ENCODE peak calls at places on chromosomes 1 and 21, in four cellular contexts. One of them, this sample, is unnamed. For H3K4me1 and H3K9me3, the result is how much of the 10 kb centered on the place peaks cover.

GRCh38 chr1:25971044-25971881 is 26.6 kb downstream of the PAFAH2 start:
- DNase-seq in neuronal stem cell: no peak
- DNase-seq in SJSA1: no peak
- DNase-seq in right cardiac atrium: no peak
- DNase-seq in this sample: no peak

GRCh38 chr1:64043976-64044375 is 159.4 kb upstream of the UBE2U start:
- DNase-seq in neuronal stem cell: no peak
- DNase-seq in SJSA1: no peak
- DNase-seq in right cardiac atrium: no peak
- DNase-seq in this sample: no peak

GRCh38 chr1:177021741-177022140 is 142.8 kb downstream of the ASTN1 start:
- DNase-seq in neuronal stem cell: no peak
- DNase-seq in SJSA1: no peak
- DNase-seq in right cardiac atrium: no peak
- DNase-seq in this sample: no peak

GRCh38 chr1:41728403-41729202 is 190.1 kb downstream of the HIVEP3 start:
- DNase-seq in neuronal stem cell: no peak
- DNase-seq in SJSA1: no peak
- DNase-seq in right cardiac atrium: no peak
- DNase-seq in this sample: peak

GRCh38 chr1:179709841-179710329 is 33.2 kb upstream of the FAM163A start:
- DNase-seq in neuronal stem cell: no peak
- DNase-seq in SJSA1: no peak
- DNase-seq in right cardiac atrium: no peak
- DNase-seq in this sample: no peak

GRCh38 chr1:2230781-2231666 is 2.9 kb downstream of the SKI start:
- DNase-seq in neuronal stem cell: no peak
- DNase-seq in SJSA1: no peak
- DNase-seq in right cardiac atrium: peak
- DNase-seq in this sample: peak

GRCh38 chr1:222910699-222911098 is 95.9 kb downstream of the DISP1 start:
- DNase-seq in neuronal stem cell: no peak
- DNase-seq in SJSA1: no peak
- DNase-seq in right cardiac atrium: no peak
- DNase-seq in this sample: no peak

GRCh38 chr1:157955860-157956259 is 37.6 kb upstream of the KIRREL1 start:
- DNase-seq in neuronal stem cell: no peak
- DNase-seq in SJSA1: no peak
- DNase-seq in right cardiac atrium: no peak
- DNase-seq in this sample: no peak

GRCh38 chr1:17603091-17603841 is 63.8 kb downstream of the ARHGEF10L start:
- DNase-seq in neuronal stem cell: no peak
- DNase-seq in SJSA1: no peak
- DNase-seq in right cardiac atrium: peak
- DNase-seq in this sample: no peak

GRCh38 chr1:203196371-203196770 is 9.9 kb upstream of the CHI3L1 start:
- DNase-seq in neuronal stem cell: no peak
- DNase-seq in SJSA1: no peak
- DNase-seq in right cardiac atrium: no peak
- DNase-seq in this sample: no peak

GRCh38 chr1:18597159-18598042 is 33.2 kb upstream of the PAX7 start:
- DNase-seq in neuronal stem cell: peak
- DNase-seq in SJSA1: peak
- DNase-seq in right cardiac atrium: peak
- DNase-seq in this sample: peak

GRCh38 chr1:12572506-12572905 is 45.5 kb downstream of the DHRS3 start:
- DNase-seq in neuronal stem cell: no peak
- DNase-seq in SJSA1: no peak
- DNase-seq in right cardiac atrium: no peak
- DNase-seq in this sample: no peak

GRCh38 chr1:210381934-210382333 is 53.2 kb downstream of the HHAT start:
- DNase-seq in neuronal stem cell: no peak
- DNase-seq in SJSA1: no peak
- DNase-seq in right cardiac atrium: no peak
- DNase-seq in this sample: no peak

GRCh38 chr1:60765204-60765603 is 317.2 kb upstream of the NFIA start:
- DNase-seq in neuronal stem cell: no peak
- DNase-seq in SJSA1: no peak
- DNase-seq in right cardiac atrium: no peak
- DNase-seq in this sample: no peak

GRCh38 chr1:170010443-170010842 is 64.1 kb downstream of the KIFAP3 start:
- DNase-seq in neuronal stem cell: peak
- DNase-seq in SJSA1: no peak
- DNase-seq in right cardiac atrium: no peak
- DNase-seq in this sample: no peak

GRCh38 chr1:108327534-108328462 is 83.9 kb upstream of the NBPF4 start:
- DNase-seq in neuronal stem cell: no peak
- DNase-seq in SJSA1: no peak
- DNase-seq in right cardiac atrium: no peak
- DNase-seq in this sample: no peak

GRCh38 chr1:170513138-170513537 is 18.8 kb upstream of the GORAB start:
- DNase-seq in neuronal stem cell: no peak
- DNase-seq in SJSA1: no peak
- DNase-seq in right cardiac atrium: no peak
- DNase-seq in this sample: no peak

GRCh38 chr1:84632975-84633427 is 57.3 kb downstream of the SSX2IP start:
- DNase-seq in neuronal stem cell: no peak
- DNase-seq in SJSA1: no peak
- DNase-seq in right cardiac atrium: no peak
- DNase-seq in this sample: no peak

GRCh38 chr1:22539510-22540118 is 23.7 kb upstream of the EPHA8 start:
- DNase-seq in neuronal stem cell: no peak
- DNase-seq in SJSA1: no peak
- DNase-seq in right cardiac atrium: no peak
- DNase-seq in this sample: no peak

GRCh38 chr1:43379476-43379875 is 10.1 kb downstream of the MED8 start:
- DNase-seq in neuronal stem cell: no peak
- DNase-seq in SJSA1: no peak
- DNase-seq in right cardiac atrium: no peak
- DNase-seq in this sample: no peak

GRCh38 chr1:179314928-179315327 is 21.3 kb downstream of the SOAT1 start:
- DNase-seq in neuronal stem cell: no peak
- DNase-seq in SJSA1: no peak
- DNase-seq in right cardiac atrium: no peak
- DNase-seq in this sample: no peak

GRCh38 chr1:113615425-113615824 is 143.9 kb downstream of the PHTF1 start:
- DNase-seq in neuronal stem cell: no peak
- DNase-seq in SJSA1: no peak
- DNase-seq in right cardiac atrium: no peak
- DNase-seq in this sample: no peak

GRCh38 chr1:2216767-2217058 is 11.4 kb upstream of the SKI start:
- DNase-seq in neuronal stem cell: no peak
- DNase-seq in SJSA1: no peak
- DNase-seq in right cardiac atrium: peak
- DNase-seq in this sample: no peak

GRCh38 chr1:192973988-192974387 is 85.2 kb downstream of the UCHL5 start:
- DNase-seq in neuronal stem cell: no peak
- DNase-seq in SJSA1: no peak
- DNase-seq in right cardiac atrium: no peak
- DNase-seq in this sample: no peak

GRCh38 chr1:219161371-219161975 is 12.2 kb upstream of the LYPLAL1 start:
- DNase-seq in neuronal stem cell: no peak
- DNase-seq in SJSA1: no peak
- DNase-seq in right cardiac atrium: no peak
- DNase-seq in this sample: no peak

GRCh38 chr1:213697192-213697802 is 290.5 kb upstream of the PROX1 start:
- DNase-seq in neuronal stem cell: no peak
- DNase-seq in SJSA1: no peak
- DNase-seq in right cardiac atrium: no peak
- DNase-seq in this sample: no peak

GRCh38 chr1:156655904-156656516 is 14.1 kb downstream of the BCAN start:
- DNase-seq in neuronal stem cell: no peak
- DNase-seq in SJSA1: no peak
- DNase-seq in right cardiac atrium: peak
- DNase-seq in this sample: no peak

GRCh38 chr1:213374369-213374768 is 323.3 kb downstream of the RPS6KC1 start:
- DNase-seq in neuronal stem cell: peak
- DNase-seq in SJSA1: peak
- DNase-seq in right cardiac atrium: peak
- DNase-seq in this sample: no peak

GRCh38 chr21:33127154-33127893 is 57.4 kb downstream of the OLIG1 start:
- DNase-seq in neuronal stem cell: peak
- DNase-seq in SJSA1: peak
- DNase-seq in right cardiac atrium: peak
- DNase-seq in this sample: peak

GRCh38 chr1:205680073-205680851 is at the start of gene SLC45A3:
- DNase-seq in neuronal stem cell: peak
- DNase-seq in SJSA1: no peak
- DNase-seq in right cardiac atrium: peak
- DNase-seq in this sample: peak

GRCh38 chr1:193417420-193417819 is 231.0 kb upstream of the B3GALT2 start:
- DNase-seq in neuronal stem cell: no peak
- DNase-seq in SJSA1: no peak
- DNase-seq in right cardiac atrium: no peak
- DNase-seq in this sample: no peak

GRCh38 chr1:59427155-59427554 is 130.3 kb downstream of the FGGY start:
- DNase-seq in neuronal stem cell: no peak
- DNase-seq in SJSA1: peak
- DNase-seq in right cardiac atrium: no peak
- DNase-seq in this sample: no peak

GRCh38 chr1:179779645-179780272 is 36.7 kb downstream of the FAM163A start:
- DNase-seq in neuronal stem cell: no peak
- DNase-seq in SJSA1: no peak
- DNase-seq in right cardiac atrium: no peak
- DNase-seq in this sample: no peak

GRCh38 chr1:156627313-156627880 is 8.2 kb downstream of the HAPLN2 start:
- DNase-seq in neuronal stem cell: no peak
- DNase-seq in SJSA1: no peak
- DNase-seq in right cardiac atrium: no peak
- DNase-seq in this sample: no peak

GRCh38 chr21:45515241-45516061 is 26.8 kb downstream of the SLC19A1 start:
- DNase-seq in neuronal stem cell: no peak
- DNase-seq in SJSA1: no peak
- DNase-seq in right cardiac atrium: peak
- DNase-seq in this sample: peak

GRCh38 chr21:38277501-38278111 is 20.8 kb downstream of the KCNJ15 start:
- DNase-seq in neuronal stem cell: no peak
- DNase-seq in SJSA1: peak
- DNase-seq in right cardiac atrium: no peak
- DNase-seq in this sample: no peak

DNA sequence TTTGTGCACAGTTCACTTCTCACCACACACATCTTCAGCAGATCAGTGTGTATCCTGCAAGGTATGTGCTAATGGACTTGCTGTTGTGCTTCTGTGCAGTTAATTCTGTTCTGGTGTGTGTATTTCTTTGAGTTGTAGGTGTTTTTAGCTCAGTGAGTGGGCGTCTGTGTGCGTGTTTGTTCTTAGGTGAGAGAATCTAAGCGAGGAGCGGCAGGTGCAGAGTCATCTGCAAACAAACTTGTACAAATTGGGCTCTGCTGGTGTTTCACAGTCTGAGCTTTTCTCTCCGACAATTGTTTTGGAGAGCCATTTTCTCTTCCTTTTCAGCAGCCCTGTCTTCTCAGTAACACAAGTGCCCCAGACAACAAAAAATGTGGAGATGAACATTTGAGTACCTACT is 43.6 kb downstream of the ACP6 start:
- DNase-seq in neuronal stem cell: no peak
- DNase-seq in SJSA1: no peak
- DNase-seq in right cardiac atrium: no peak
- DNase-seq in this sample: no peak
- H3K27ac ChIP-seq in neuronal stem cell: no peak
- H3K27ac ChIP-seq in SJSA1: no peak
- H3K27ac ChIP-seq in right cardiac atrium: no peak
- H3K27ac ChIP-seq in this sample: no peak

GRCh38 chr1:10730985-10731384 is 65.5 kb downstream of the CASZ1 start:
- DNase-seq in neuronal stem cell: no peak
- DNase-seq in SJSA1: no peak
- DNase-seq in right cardiac atrium: no peak
- DNase-seq in this sample: no peak
- H3K4me1 ChIP-seq in neuronal stem cell: half or more
- H3K4me1 ChIP-seq in SJSA1: under half
- H3K4me1 ChIP-seq in right cardiac atrium: under half
- H3K4me1 ChIP-seq in this sample: under half

GRCh38 chr21:21183092-21183491 is 184.9 kb downstream of the NCAM2 start:
- DNase-seq in neuronal stem cell: no peak
- DNase-seq in SJSA1: no peak
- DNase-seq in right cardiac atrium: no peak
- DNase-seq in this sample: no peak
- H3K9me3 ChIP-seq in neuronal stem cell: under half
- H3K9me3 ChIP-seq in SJSA1: under half
- H3K9me3 ChIP-seq in right cardiac atrium: under half
- H3K9me3 ChIP-seq in this sample: under half

GRCh38 chr1:163195728-163196448 is 6.8 kb downstream of the RGS5 start:
- DNase-seq in neuronal stem cell: no peak
- DNase-seq in SJSA1: no peak
- DNase-seq in right cardiac atrium: no peak
- DNase-seq in this sample: no peak

GRCh38 chr1:163191301-163191700 is 11.4 kb downstream of the RGS5 start:
- DNase-seq in neuronal stem cell: no peak
- DNase-seq in SJSA1: no peak
- DNase-seq in right cardiac atrium: no peak
- DNase-seq in this sample: no peak

GRCh38 chr1:163201906-163202305 is 810 bp downstream of the RGS5 start:
- DNase-seq in neuronal stem cell: no peak
- DNase-seq in SJSA1: no peak
- DNase-seq in right cardiac atrium: no peak
- DNase-seq in this sample: no peak

GRCh38 chr1:163197022-163197421 is 5.7 kb downstream of the RGS5 start:
- DNase-seq in neuronal stem cell: no peak
- DNase-seq in SJSA1: no peak
- DNase-seq in right cardiac atrium: no peak
- DNase-seq in this sample: no peak

GRCh38 chr1:163196449-163196787 is 6.3 kb downstream of the RGS5 start:
- DNase-seq in neuronal stem cell: no peak
- DNase-seq in SJSA1: no peak
- DNase-seq in right cardiac atrium: no peak
- DNase-seq in this sample: no peak
- H3K27ac ChIP-seq in neuronal stem cell: no peak
- H3K27ac ChIP-seq in SJSA1: no peak
- H3K27ac ChIP-seq in right cardiac atrium: no peak
- H3K27ac ChIP-seq in this sample: no peak

DNA sequence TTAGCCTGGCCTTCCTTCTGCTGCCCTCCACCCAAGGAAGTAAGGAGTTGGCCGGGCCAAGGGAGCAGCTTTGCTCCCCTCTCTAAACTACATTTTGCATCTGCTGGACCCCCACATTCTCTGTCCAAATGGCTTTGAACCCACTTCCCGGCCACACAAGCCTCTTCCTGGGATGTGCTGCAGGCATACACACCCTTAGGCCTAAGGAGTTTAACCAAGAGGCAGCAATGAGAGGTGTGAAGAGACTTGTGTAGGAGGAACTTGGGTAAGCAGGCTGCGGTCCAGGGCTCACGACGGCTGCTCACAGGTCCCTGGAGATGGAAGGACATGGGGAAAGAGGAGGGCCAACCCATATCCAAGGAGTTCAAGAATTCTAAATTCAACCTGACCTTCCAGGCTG is 196.7 kb upstream of the SGIP1 start:
- DNase-seq in neuronal stem cell: no peak
- DNase-seq in SJSA1: no peak
- DNase-seq in right cardiac atrium: peak
- DNase-seq in this sample: peak
- H3K4me1 ChIP-seq in neuronal stem cell: under half
- H3K4me1 ChIP-seq in SJSA1: half or more
- H3K4me1 ChIP-seq in right cardiac atrium: under half
- H3K4me1 ChIP-seq in this sample: half or more

GRCh38 chr1:116741781-116742565 is 12.3 kb upstream of the CD2 start:
- DNase-seq in neuronal stem cell: no peak
- DNase-seq in SJSA1: no peak
- DNase-seq in right cardiac atrium: no peak
- DNase-seq in this sample: peak
- H3K9me3 ChIP-seq in neuronal stem cell: under half
- H3K9me3 ChIP-seq in SJSA1: under half
- H3K9me3 ChIP-seq in right cardiac atrium: under half
- H3K9me3 ChIP-seq in this sample: under half

GRCh38 chr1:224707849-224708725 is 92.0 kb downstream of the CNIH3 start:
- DNase-seq in neuronal stem cell: no peak
- DNase-seq in SJSA1: peak
- DNase-seq in right cardiac atrium: no peak
- DNase-seq in this sample: no peak
- H3K27ac ChIP-seq in neuronal stem cell: no peak
- H3K27ac ChIP-seq in SJSA1: peak
- H3K27ac ChIP-seq in right cardiac atrium: no peak
- H3K27ac ChIP-seq in this sample: peak